ENCODE peak calls at places on chromosomes 5 and 9, in five cellular contexts. Y, U, B, T and Z are unnamed samples.

GRCh38 chr5:135008556-135008955 is 25.5 kb downstream of the PITX1 start:
- DNase-seq in Y (no peak), U (no peak), T (no peak), B (no peak), Z (peak; percentile 7)

GRCh38 chr5:136186786-136187185 is 6.2 kb downstream of the SMIM32 start:
- DNase-seq in B (no peak), Y (no peak), T (no peak), U (no peak), Z (no peak)

GRCh38 chr5:172293054-172293744 is 9.6 kb upstream of the UBTD2 start:
- DNase-seq in U (peak; percentile 84), B (peak; percentile 51), T (peak; percentile 67), Y (peak; percentile 67), Z (peak; percentile 70)

GRCh38 chr5:24183941-24184340 is 460.8 kb downstream of the CDH10 start:
- DNase-seq in U (no peak), B (no peak), Y (no peak), T (no peak), Z (no peak)

GRCh38 chr5:132388244-132389050 is 18.9 kb downstream of the SLC22A5 start:
- DNase-seq in Y (no peak), U (peak; percentile 42), T (peak; percentile 30), B (peak; percentile 92), Z (no peak)

GRCh38 chr5:154243736-154244135 is 53.2 kb downstream of the GALNT10 start:
- DNase-seq in U (no peak), T (no peak), Y (no peak), B (no peak), Z (no peak)

GRCh38 chr9:125835655-125836054 is 88.5 kb downstream of the PBX3 start:
- DNase-seq in U (no peak), T (no peak), B (no peak), Y (no peak), Z (no peak)

GRCh38 chr9:109487247-109487646 is 10.9 kb downstream of the PTPN3 start:
- DNase-seq in B (no peak), Y (no peak), T (no peak), U (no peak), Z (no peak)

GRCh38 chr9:105405514-105406131 is 42.2 kb upstream of the FSD1L start:
- DNase-seq in T (no peak), Y (peak; percentile 25), U (no peak), B (no peak), Z (no peak)

GRCh38 chr5:105146867-105147266 is 1584.3 kb upstream of the NUDT12 start:
- DNase-seq in T (no peak), B (no peak), U (no peak), Y (no peak), Z (no peak)

GRCh38 chr5:78706381-78706780 is 57.8 kb upstream of the LHFPL2 start:
- DNase-seq in T (no peak), U (no peak), Y (no peak), B (no peak), Z (no peak)

GRCh38 chr5:177116631-177117373 is 16.8 kb upstream of the NSD1 start:
- DNase-seq in Y (peak; percentile 73), B (no peak), T (peak; percentile 80), U (peak; percentile 87), Z (peak; percentile 80)

GRCh38 chr5:76960004-76960625 is 7.3 kb downstream of the CRHBP start:
- DNase-seq in U (no peak), Y (peak; percentile 57), B (no peak), T (no peak), Z (peak; percentile 42)

GRCh38 chr5:105806601-105807000 is 1864.1 kb downstream of the EFNA5 start:
- DNase-seq in Y (no peak), T (no peak), U (no peak), B (no peak), Z (no peak)

GRCh38 chr9:108762348-108763055 is 93.3 kb downstream of the ACTL7B start:
- DNase-seq in U (no peak), B (no peak), Y (no peak), T (no peak), Z (no peak)

GRCh38 chr5:99721487-99721886 is 792.7 kb upstream of the CHD1 start:
- DNase-seq in Y (no peak), T (no peak), U (no peak), B (no peak), Z (no peak)

GRCh38 chr5:99715921-99716320 is 787.1 kb upstream of the CHD1 start:
- DNase-seq in Y (no peak), T (no peak), B (no peak), U (no peak), Z (no peak)
- TF ChIP-seq CTCF in Y (no peak), T (no peak), B (no peak), U (no peak), Z (no peak)

GRCh38 chr5:69248019-69248418 is 13.3 kb downstream of the CDK7 start:
- DNase-seq in B (no peak), U (no peak), Y (no peak), T (no peak), Z (no peak)

GRCh38 chr5:69252437-69252836 is 17.8 kb downstream of the CDK7 start:
- DNase-seq in U (no peak), B (no peak), T (no peak), Y (no peak), Z (no peak)

GRCh38 chr5:69245031-69245430 is 10.3 kb downstream of the CDK7 start:
- DNase-seq in T (no peak), U (no peak), Y (no peak), B (no peak), Z (no peak)

GRCh38 chr5:69250593-69250992 is 15.9 kb downstream of the CDK7 start:
- DNase-seq in B (no peak), T (no peak), U (no peak), Y (no peak), Z (no peak)
- TF ChIP-seq CTCF in B (no peak), T (no peak), U (no peak), Y (no peak), Z (no peak)

DNA sequence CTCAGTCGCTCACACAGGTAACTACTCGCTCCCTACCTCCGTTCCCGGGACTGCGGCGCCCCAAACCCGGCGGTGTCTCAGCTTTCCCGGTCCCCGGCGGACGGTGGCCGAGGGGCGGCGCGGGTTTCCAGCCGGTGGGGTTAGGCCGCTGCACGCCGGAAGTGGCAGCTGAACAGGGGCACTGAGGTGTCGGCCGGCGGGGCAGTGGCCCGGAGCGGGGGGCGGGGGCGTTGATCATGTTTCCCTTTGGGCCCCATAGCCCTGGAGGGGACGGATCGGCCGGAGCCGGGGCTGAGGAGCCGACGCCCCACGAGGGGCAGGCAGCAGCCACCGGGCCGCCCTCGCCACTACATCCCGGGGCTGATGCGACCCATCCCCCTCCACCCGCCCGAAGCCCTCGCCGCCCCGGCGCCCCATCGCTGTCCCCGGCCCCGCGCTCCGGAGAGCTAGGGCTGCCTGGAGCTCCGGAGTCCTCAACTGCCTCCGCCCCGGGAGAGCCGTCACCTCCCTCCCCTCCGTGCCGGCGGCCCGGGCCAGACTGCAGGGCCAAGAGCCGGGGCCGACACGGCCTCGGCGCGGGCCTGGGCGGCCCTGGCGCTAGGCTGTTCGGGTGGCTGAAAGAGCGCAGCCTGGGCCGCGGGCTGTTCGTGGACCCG is at the start of gene DCAF10:
- DNase-seq in T (peak; percentile 89), B (peak; percentile 58), Y (peak; percentile 94), U (peak; percentile 84), Z (peak; percentile 92)
- TF ChIP-seq CTCF in T (peak; percentile 11), B (no peak), Y (no peak), U (peak; percentile 21), Z (no peak)

DNA sequence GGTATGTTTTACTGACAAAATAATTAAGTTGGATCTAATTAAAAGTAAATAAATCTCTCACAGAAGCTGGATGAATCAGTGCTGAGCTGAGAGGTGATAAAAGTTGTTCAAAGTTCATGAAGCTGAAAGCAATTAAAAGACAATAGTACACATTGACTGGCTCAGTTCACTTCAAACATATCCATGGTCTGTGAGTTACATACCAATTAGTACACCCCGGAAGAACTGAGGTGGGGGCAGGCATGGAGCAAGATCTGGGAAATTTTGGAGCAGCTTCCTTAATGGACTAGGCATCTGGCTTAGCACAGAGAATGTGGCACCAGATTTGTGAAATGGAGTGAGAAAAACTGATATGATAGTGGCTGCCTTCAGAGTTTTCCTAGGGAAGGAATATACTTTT is 152.7 kb downstream of the ATP10B start:
- DNase-seq in B (no peak), T (peak; percentile 69), Y (no peak), U (no peak), Z (no peak)
- TF ChIP-seq CTCF in B (no peak), T (no peak), Y (no peak), U (no peak), Z (no peak)

GRCh38 chr5:25862276-25862675 is 1176.1 kb downstream of the CDH9 start:
- DNase-seq in T (no peak), U (no peak), Y (no peak), B (no peak), Z (no peak)
- TF ChIP-seq CTCF in T (no peak), U (no peak), Y (no peak), B (no peak), Z (no peak)